ENCODE peak calls at places on chromosomes 11 and 22, in ten cellular contexts. N is IMR-90, T is GM10248, Y is AG04449, W is fibroblast of the aortic adventitia, S is kidney epithelial cell, Q is RWPE1, E is neural progenitor cell, I is PC-9, V is esophagus muscularis mucosa. X is an unnamed sample.

GRCh38 chr11:17921620-17922473 is 91.0 kb downstream of the SERGEF start:
- DNase-seq in N (peak; percentile 36), T (no peak), Y (no peak), W (peak; percentile 71), S (no peak), Q (no peak), E (no peak), I (no peak), V (peak; percentile 72), X (no peak)

GRCh38 chr11:45671246-45672171 is 6.1 kb upstream of the CHST1 start:
- DNase-seq in N (no peak), T (no peak), Y (no peak), W (no peak), S (no peak), Q (no peak), E (no peak), I (no peak), V (no peak), X (peak; percentile 75)

GRCh38 chr22:46681010-46681409 is 57.0 kb downstream of the CERK start:
- DNase-seq in N (no peak), T (peak; percentile 67), Y (no peak), W (no peak), S (no peak), Q (no peak), E (no peak), I (no peak), V (no peak), X (no peak)

GRCh38 chr22:35783943-35784614 is 66.4 kb downstream of the APOL5 start:
- DNase-seq in N (no peak), T (no peak), Y (peak; percentile 56), W (no peak), S (peak; percentile 79), Q (peak; percentile 66), E (no peak), I (peak; percentile 89), V (no peak), X (no peak)

GRCh38 chr11:120248551-120249278 is 8.8 kb downstream of the POU2F3 start:
- DNase-seq in N (peak; percentile 48), T (no peak), Y (no peak), W (peak; percentile 23), S (peak; percentile 71), Q (peak; percentile 62), E (no peak), I (no peak), V (no peak), X (no peak)

GRCh38 chr11:44559207-44559943 is 6.1 kb upstream of the CD82 start:
- DNase-seq in N (no peak), T (no peak), Y (no peak), W (no peak), S (no peak), Q (no peak), E (peak; percentile 88), I (no peak), V (no peak), X (no peak)

GRCh38 chr11:67404515-67405195 is 772 bp downstream of the TBC1D10C start:
- DNase-seq in N (no peak), T (no peak), Y (no peak), W (no peak), S (no peak), Q (no peak), E (no peak), I (no peak), V (no peak), X (no peak)

GRCh38 chr22:37635157-37635556 is 4.3 kb upstream of the SH3BP1 start:
- DNase-seq in N (no peak), T (no peak), Y (no peak), W (no peak), S (no peak), Q (no peak), E (no peak), I (no peak), V (no peak), X (no peak)

GRCh38 chr11:289145-289705 is 299 bp downstream of the PGGHG start:
- DNase-seq in N (no peak), T (no peak), Y (no peak), W (no peak), S (no peak), Q (no peak), E (no peak), I (no peak), V (no peak), X (no peak)

GRCh38 chr22:19213496-19214473 is 35.2 kb upstream of the SLC25A1 start:
- DNase-seq in N (peak; percentile 81), T (no peak), Y (no peak), W (peak; percentile 6), S (no peak), Q (no peak), E (peak; percentile 32), I (no peak), V (no peak), X (no peak)

GRCh38 chr22:42906605-42907338 is 49.7 kb upstream of the ARFGAP3 start:
- DNase-seq in N (peak; percentile 16), T (no peak), Y (no peak), W (peak; percentile 89), S (no peak), Q (no peak), E (no peak), I (no peak), V (no peak), X (no peak)

GRCh38 chr11:57597461-57597892 is at the start of gene SERPING1:
- DNase-seq in N (no peak), T (no peak), Y (no peak), W (peak; percentile 32), S (no peak), Q (no peak), E (no peak), I (no peak), V (peak; percentile 97), X (peak; percentile 18)

GRCh38 chr11:111913997-111914396 is 1.5 kb downstream of the HSPB2 start:
- DNase-seq in N (peak; percentile 76), T (no peak), Y (peak; percentile 69), W (peak; percentile 86), S (no peak), Q (no peak), E (no peak), I (no peak), V (no peak), X (no peak)

GRCh38 chr11:119344291-119345010 is 2.1 kb downstream of the MFRP start:
- DNase-seq in N (no peak), T (no peak), Y (no peak), W (peak; percentile 39), S (no peak), Q (no peak), E (no peak), I (no peak), V (no peak), X (no peak)

GRCh38 chr22:44020981-44021380 is 3.1 kb upstream of the PARVB start:
- DNase-seq in N (peak; percentile 67), T (no peak), Y (no peak), W (no peak), S (no peak), Q (no peak), E (no peak), I (no peak), V (no peak), X (no peak)

DNA sequence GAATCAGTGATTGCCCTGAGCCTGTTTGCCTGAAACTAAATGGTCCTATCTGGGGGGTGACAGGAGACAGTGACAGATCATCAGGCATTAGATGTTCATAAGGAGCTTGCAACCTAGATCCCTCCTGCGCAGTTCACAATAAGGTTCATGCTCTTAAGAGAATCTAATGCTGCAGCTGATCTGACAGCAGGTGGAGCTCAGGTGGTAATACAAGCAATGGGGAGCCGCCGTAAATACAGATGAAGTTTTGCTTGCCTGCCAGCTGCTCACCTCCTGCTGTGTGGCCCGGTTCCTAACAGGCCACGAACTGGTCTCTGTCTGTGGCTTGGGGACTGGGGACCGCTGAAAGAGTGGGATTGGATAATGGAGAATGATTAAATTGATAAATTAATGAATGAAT is 14.0 kb downstream of the NOX4 start:
- DNase-seq in N (no peak), T (no peak), Y (no peak), W (no peak), S (no peak), Q (no peak), E (peak; percentile 8), I (no peak), V (no peak), X (peak; percentile 8)
- TF ChIP-seq CTCF in N (no peak), T (no peak), Y (no peak), W (no peak), S (peak; percentile 5), Q (no peak), E (no peak), I (no peak), V (no peak), X (no peak)

GRCh38 chr11:13970986-13971385 is 8.5 kb downstream of the SPON1 start:
- DNase-seq in N (no peak), T (no peak), Y (no peak), W (peak; percentile 11), S (no peak), Q (peak; percentile 23), E (peak; percentile 46), I (peak; percentile 45), V (peak; percentile 57), X (peak; percentile 76)
- TF ChIP-seq CTCF in N (peak; percentile 40), T (no peak), Y (no peak), W (peak; percentile 9), S (peak; percentile 72), Q (no peak), E (peak; percentile 46), I (peak; percentile 71), V (peak; percentile 24), X (peak; percentile 60)

DNA sequence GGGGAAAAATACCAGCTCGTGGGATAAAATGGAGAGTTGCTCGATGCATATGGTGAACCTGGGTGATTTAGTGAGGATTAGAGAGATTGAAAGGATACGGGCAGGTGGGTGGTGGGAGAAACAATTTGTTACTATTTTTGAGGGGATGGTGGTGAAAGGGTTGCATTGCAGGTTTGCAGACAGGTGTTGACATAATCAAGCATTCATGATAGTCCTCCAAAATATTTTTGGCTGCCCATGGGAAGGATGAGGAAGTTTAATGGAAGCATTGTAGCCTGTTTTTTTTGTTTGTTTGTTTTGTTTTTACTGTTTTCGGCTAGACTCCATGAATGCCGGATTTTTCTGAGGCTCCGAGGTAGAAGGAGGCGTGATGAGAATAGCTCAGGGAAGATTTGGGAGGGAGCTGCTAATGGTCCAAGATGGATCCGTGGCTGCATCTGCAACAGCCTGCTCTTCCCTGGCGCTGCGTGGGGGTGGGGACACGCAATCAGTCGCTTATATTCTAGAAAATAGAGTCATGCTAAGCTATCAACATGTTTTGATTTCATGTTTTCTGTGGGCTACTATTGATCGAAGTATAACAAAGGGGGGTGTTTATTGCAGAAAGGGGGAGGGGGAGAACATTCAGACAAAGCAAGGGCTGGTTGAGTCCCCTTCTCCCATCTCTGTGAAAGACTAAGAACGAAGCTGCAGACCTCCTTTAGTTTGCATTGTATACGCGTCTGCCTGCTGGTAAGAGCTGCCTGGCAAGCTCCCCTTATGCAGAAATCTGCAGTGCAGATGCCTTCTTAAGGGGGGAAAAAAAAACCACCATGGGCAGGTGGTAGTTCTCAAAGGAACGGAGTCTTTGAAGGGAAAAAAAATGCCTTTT is 980 bp downstream of the RTN3 start:
- DNase-seq in N (no peak), T (peak; percentile 42), Y (no peak), W (no peak), S (no peak), Q (peak; percentile 30), E (peak; percentile 63), I (no peak), V (no peak), X (peak; percentile 20)
- TF ChIP-seq CTCF in N (no peak), T (no peak), Y (no peak), W (no peak), S (peak; percentile 9), Q (peak; percentile 9), E (peak; percentile 24), I (peak; percentile 58), V (no peak), X (peak; percentile 48)

GRCh38 chr11:74090701-74091100 is 80.1 kb downstream of the C2CD3 start:
- DNase-seq in N (peak; percentile 29), T (no peak), Y (no peak), W (peak; percentile 15), S (no peak), Q (no peak), E (peak; percentile 13), I (no peak), V (no peak), X (peak; percentile 14)
- TF ChIP-seq CTCF in N (peak; percentile 21), T (no peak), Y (peak; percentile 23), W (peak; percentile 30), S (peak; percentile 45), Q (no peak), E (peak; percentile 12), I (peak; percentile 59), V (no peak), X (no peak)